ENCODE peak calls at places on chromosomes 2 and 18, in five cellular contexts. Z is astrocyte of the spinal cord, T is kidney, I is adrenal gland, R is A673. V is an unnamed sample.

GRCh38 chr2:129180124-129180716 is 799.2 kb upstream of the RAB6C start:
- DNase-seq in Z (no peak), T (no peak), I (no peak), R (no peak), V (no peak)

GRCh38 chr2:48529676-48530032 is 300 bp upstream of the STON1 start:
- DNase-seq in Z (no peak), T (no peak), I (no peak), R (no peak), V (no peak)

GRCh38 chr18:73199151-73199550 is 331.4 kb upstream of the NETO1 start:
- DNase-seq in Z (peak), T (no peak), I (no peak), R (no peak), V (peak)

GRCh38 chr18:23317975-23318675 is 135.0 kb upstream of the RIOK3 start:
- DNase-seq in Z (peak), T (no peak), I (no peak), R (no peak), V (peak)

GRCh38 chr2:200087451-200087850 is 132.1 kb downstream of the MAIP1 start:
- DNase-seq in Z (no peak), T (no peak), I (no peak), R (no peak), V (no peak)

GRCh38 chr2:69831354-69831905 is 2.0 kb downstream of the GMCL1 start:
- DNase-seq in Z (peak), T (no peak), I (no peak), R (no peak), V (peak)

GRCh38 chr2:54618646-54619565 is 104.6 kb upstream of the EML6 start:
- DNase-seq in Z (no peak), T (no peak), I (peak), R (no peak), V (peak)

GRCh38 chr2:43174368-43175186 is 51.8 kb downstream of the ZFP36L2 start:
- DNase-seq in Z (no peak), T (no peak), I (no peak), R (no peak), V (no peak)

GRCh38 chr2:46296216-46296839 is 879 bp upstream of the EPAS1 start:
- DNase-seq in Z (peak), T (peak), I (peak), R (peak), V (no peak)

GRCh38 chr2:12759248-12759647 is 42.5 kb downstream of the TRIB2 start:
- DNase-seq in Z (peak), T (no peak), I (no peak), R (peak), V (peak)

GRCh38 chr2:212530373-212530772 is 8.2 kb downstream of the ERBB4 start:
- DNase-seq in Z (no peak), T (no peak), I (no peak), R (peak), V (no peak)

GRCh38 chr2:230925879-230926765 is 1.1 kb upstream of the GPR55 start:
- DNase-seq in Z (no peak), T (no peak), I (no peak), R (no peak), V (peak)
- TF ChIP-seq CTCF in Z (peak), T (no peak), I (no peak), R (peak), V (peak)

GRCh38 chr2:10686176-10686575 is 3.6 kb downstream of the NOL10 start:
- DNase-seq in Z (no peak), T (no peak), I (no peak), R (no peak), V (no peak)

GRCh38 chr2:10691521-10691920 is 1.7 kb upstream of the NOL10 start:
- DNase-seq in Z (no peak), T (no peak), I (no peak), R (no peak), V (no peak)

GRCh38 chr2:10688921-10689807 is 611 bp downstream of the NOL10 start:
- DNase-seq in Z (peak), T (peak), I (peak), R (no peak), V (peak)
- H3K4me3 ChIP-seq in Z (peak), T (peak), I (peak), R (peak), V (peak)

GRCh38 chr2:181374741-181375675 is 82.2 kb upstream of the ITGA4 start:
- DNase-seq in Z (no peak), T (no peak), I (no peak), R (peak), V (no peak)
- TF ChIP-seq CTCF in Z (no peak), T (no peak), I (no peak), R (no peak), V (no peak)

GRCh38 chr18:419542-420175 is 80.8 kb downstream of the COLEC12 start:
- DNase-seq in Z (no peak), T (no peak), I (no peak), R (no peak), V (no peak)

GRCh38 chr18:420661-421060 is 79.8 kb downstream of the COLEC12 start:
- DNase-seq in Z (no peak), T (no peak), I (no peak), R (no peak), V (no peak)

GRCh38 chr18:424071-424868 is 76.2 kb downstream of the COLEC12 start:
- DNase-seq in Z (peak), T (no peak), I (no peak), R (no peak), V (no peak)

GRCh38 chr18:422966-423365 is 77.5 kb downstream of the COLEC12 start:
- DNase-seq in Z (no peak), T (no peak), I (no peak), R (no peak), V (no peak)

DNA sequence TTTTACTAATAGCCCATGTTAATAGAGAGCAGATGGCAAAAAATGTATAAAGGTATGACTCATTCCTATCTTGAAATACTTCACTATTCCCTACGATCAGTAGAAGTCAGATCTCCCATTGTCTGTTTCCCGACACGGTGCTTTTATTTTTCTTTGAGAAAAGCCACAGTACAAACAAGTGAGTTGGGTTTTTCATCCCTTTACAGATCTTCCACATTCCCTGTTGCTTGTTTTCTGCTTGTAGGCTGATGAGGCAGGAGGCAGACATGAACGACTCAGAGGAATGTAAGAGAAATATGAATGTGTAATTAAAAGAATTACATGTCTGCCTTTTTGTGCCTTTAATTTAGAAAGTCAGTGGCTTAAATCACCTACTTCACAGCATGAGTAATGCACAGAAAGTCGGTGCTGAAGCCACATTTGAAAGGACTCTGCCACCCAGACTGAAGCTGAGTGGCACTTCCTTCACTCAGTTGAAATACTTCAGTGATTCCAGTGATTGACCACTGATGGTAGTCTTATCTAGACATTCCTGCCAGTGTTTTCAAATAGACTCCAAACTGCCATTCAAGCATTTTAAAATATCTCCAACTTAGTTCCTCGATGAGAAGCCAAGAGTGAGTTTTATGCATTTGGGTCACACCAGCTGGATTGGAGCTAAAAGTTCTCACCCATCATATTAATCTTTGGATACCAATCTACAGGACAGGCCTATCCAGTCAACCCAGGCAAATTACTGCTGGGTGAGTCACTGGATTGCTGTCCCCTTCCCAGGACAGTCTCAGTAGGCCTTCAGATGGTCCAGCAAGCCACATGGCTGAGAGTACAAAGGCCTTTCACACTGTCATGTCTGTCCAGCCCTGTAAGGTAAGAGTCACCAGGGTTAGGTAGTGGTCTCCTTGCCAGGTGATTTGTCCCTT is 79.0 kb downstream of the COLEC12 start:
- DNase-seq in Z (peak), T (no peak), I (no peak), R (no peak), V (peak)
- H3K4me3 ChIP-seq in Z (no peak), T (no peak), I (no peak), R (no peak), V (no peak)

GRCh38 chr18:48975817-48976649 is 25.3 kb upstream of the SMAD7 start:
- DNase-seq in Z (peak), T (peak), I (peak), R (peak), V (peak)
- TF ChIP-seq CTCF in Z (no peak), T (no peak), I (no peak), R (no peak), V (no peak)

DNA sequence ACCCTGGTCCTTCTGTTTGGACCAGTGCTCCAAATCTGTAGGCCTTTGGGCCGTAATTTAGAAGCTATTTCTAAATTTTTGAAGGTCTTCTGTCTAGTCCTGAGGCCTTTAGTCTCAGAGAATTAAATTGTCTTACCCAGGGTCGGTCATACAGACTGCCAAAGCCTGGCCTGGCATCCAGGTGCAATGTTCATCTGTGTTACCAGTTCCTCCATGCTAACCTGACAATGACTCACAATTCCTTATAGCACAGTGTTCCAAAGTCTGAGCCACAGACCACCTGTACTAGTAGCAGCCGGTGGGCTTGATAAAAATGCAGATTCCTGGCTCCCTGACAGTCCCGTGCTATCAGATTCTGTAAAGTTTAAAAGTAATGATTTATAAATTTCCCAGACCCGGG is 77.7 kb upstream of the MAP4K3 start:
- DNase-seq in Z (no peak), T (no peak), I (no peak), R (no peak), V (no peak)
- H3K4me3 ChIP-seq in Z (no peak), T (no peak), I (no peak), R (no peak), V (no peak)